ENCODE peak calls at places on chromosomes 7 and 10, in four cellular contexts. One of them, this sample, is unnamed.

GRCh38 chr7:36287371-36288241 is 102.1 kb upstream of the ANLN start:
- DNase-seq in GM20000: no peak
- DNase-seq in heart left ventricle: no peak
- DNase-seq in bronchial epithelial cell: peak
- DNase-seq in this sample: no peak

GRCh38 chr7:131066635-131067034 is 261.0 kb upstream of the MKLN1 start:
- DNase-seq in bronchial epithelial cell: peak
- DNase-seq in GM20000: no peak
- DNase-seq in heart left ventricle: no peak
- DNase-seq in this sample: no peak

GRCh38 chr7:65307651-65308299 is 65.9 kb upstream of the ZNF92 start:
- DNase-seq in GM20000: peak
- DNase-seq in bronchial epithelial cell: peak
- DNase-seq in heart left ventricle: peak
- DNase-seq in this sample: peak

GRCh38 chr10:104659809-104660208 is 18.7 kb downstream of the SORCS3 start:
- DNase-seq in GM20000: no peak
- DNase-seq in heart left ventricle: no peak
- DNase-seq in bronchial epithelial cell: no peak
- DNase-seq in this sample: no peak

GRCh38 chr7:89559596-89559995 is 594.7 kb upstream of the STEAP1 start:
- DNase-seq in heart left ventricle: no peak
- DNase-seq in bronchial epithelial cell: no peak
- DNase-seq in GM20000: no peak
- DNase-seq in this sample: no peak

GRCh38 chr7:15096853-15097252 is 194.3 kb upstream of the DGKB start:
- DNase-seq in bronchial epithelial cell: no peak
- DNase-seq in GM20000: no peak
- DNase-seq in heart left ventricle: no peak
- DNase-seq in this sample: no peak

GRCh38 chr7:27165655-27166474 is 528 bp upstream of the HOXA9 start:
- DNase-seq in heart left ventricle: no peak
- DNase-seq in bronchial epithelial cell: no peak
- DNase-seq in GM20000: no peak
- DNase-seq in this sample: no peak

GRCh38 chr10:71302874-71303568 is 16.0 kb upstream of the SLC29A3 start:
- DNase-seq in heart left ventricle: no peak
- DNase-seq in bronchial epithelial cell: peak
- DNase-seq in GM20000: peak
- DNase-seq in this sample: no peak

GRCh38 chr10:93495654-93496321 is 624 bp upstream of the CEP55 start:
- DNase-seq in heart left ventricle: peak
- DNase-seq in GM20000: peak
- DNase-seq in bronchial epithelial cell: peak
- DNase-seq in this sample: peak